ENCODE peak calls at places on chromosome 12, in five cellular contexts. P, T, N, E and R are unnamed samples.

GRCh38 chr12:3040026-3040656 is 37.0 kb upstream of the TSPAN9 start:
- DNase-seq in P (no peak), T (peak), N (no peak), E (no peak), R (no peak)

GRCh38 chr12:125406131-125406530 is 340.9 kb downstream of the AACS start:
- DNase-seq in P (no peak), T (no peak), N (no peak), E (no peak), R (no peak)

GRCh38 chr12:132176358-132176919 is 32.2 kb downstream of the NOC4L start:
- DNase-seq in P (no peak), T (no peak), N (peak), E (no peak), R (no peak)

GRCh38 chr12:43914923-43915468 is 79.1 kb downstream of the TMEM117 start:
- DNase-seq in P (peak), T (no peak), N (no peak), E (no peak), R (no peak)

GRCh38 chr12:2537868-2538541 is 256.8 kb upstream of the FKBP4 start:
- DNase-seq in P (no peak), T (no peak), N (no peak), E (no peak), R (no peak)

GRCh38 chr12:120012067-120012621 is 23.1 kb downstream of the BICDL1 start:
- DNase-seq in P (no peak), T (no peak), N (no peak), E (peak), R (peak)

GRCh38 chr12:1130164-1130563 is 139.1 kb downstream of the ERC1 start:
- DNase-seq in P (peak), T (no peak), N (no peak), E (no peak), R (no peak)

GRCh38 chr12:47488888-47489287 is 216.9 kb downstream of the RPAP3 start:
- DNase-seq in P (no peak), T (no peak), N (no peak), E (no peak), R (peak)

GRCh38 chr12:1297206-1297605 is 297.2 kb downstream of the FBXL14 start:
- DNase-seq in P (no peak), T (no peak), N (no peak), E (no peak), R (peak)

GRCh38 chr12:127280393-127281275 is 986.3 kb upstream of the TMEM132C start:
- DNase-seq in P (peak), T (peak), N (peak), E (peak), R (no peak)

GRCh38 chr12:52821826-52822660 is 8.1 kb upstream of the KRT4 start:
- DNase-seq in P (no peak), T (peak), N (no peak), E (no peak), R (no peak)

GRCh38 chr12:19222566-19222965 is 93.0 kb downstream of the PLEKHA5 start:
- DNase-seq in P (no peak), T (no peak), N (no peak), E (no peak), R (no peak)

GRCh38 chr12:132102297-132102696 is 41.8 kb downstream of the DDX51 start:
- DNase-seq in P (no peak), T (peak), N (no peak), E (no peak), R (no peak)

GRCh38 chr12:70106347-70106746 is 136.9 kb upstream of the CNOT2 start:
- DNase-seq in P (no peak), T (no peak), N (no peak), E (no peak), R (no peak)

GRCh38 chr12:130474599-130474998 is 136.9 kb downstream of the PIWIL1 start:
- DNase-seq in P (no peak), T (no peak), N (no peak), E (no peak), R (no peak)

DNA sequence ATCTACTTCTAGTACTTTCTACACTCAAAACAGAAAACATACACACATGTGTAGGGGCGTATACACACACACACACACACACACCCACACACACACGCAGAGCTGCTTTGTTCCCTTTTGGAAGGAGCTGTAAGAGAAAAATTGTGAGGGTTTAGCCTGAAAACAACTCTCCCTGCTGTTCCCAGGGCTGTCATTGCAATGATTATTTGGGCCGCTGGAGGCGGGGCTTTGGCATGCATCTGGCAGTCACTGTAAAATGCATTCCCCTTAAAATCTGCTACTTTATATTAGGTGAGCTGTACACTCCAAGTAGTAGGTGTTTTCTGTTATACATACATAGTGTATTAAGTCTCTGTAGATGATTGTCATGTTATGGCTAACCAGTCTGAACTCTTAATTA is 29.1 kb upstream of the SLC38A2 start:
- DNase-seq in P (no peak), T (peak), N (no peak), E (no peak), R (peak)
- H3K27ac ChIP-seq in P (no peak), T (peak), N (no peak), E (no peak), R (peak)

GRCh38 chr12:50985322-50985721 is 33.0 kb downstream of the HIGD1C start:
- DNase-seq in P (peak), T (no peak), N (no peak), E (no peak), R (peak)

GRCh38 chr12:50986961-50987737 is 34.8 kb downstream of the HIGD1C start:
- DNase-seq in P (peak), T (no peak), N (no peak), E (peak), R (peak)

GRCh38 chr12:50988051-50988450 is 35.7 kb downstream of the HIGD1C start:
- DNase-seq in P (no peak), T (no peak), N (no peak), E (no peak), R (peak)

GRCh38 chr12:50981319-50982239 is 29.2 kb downstream of the HIGD1C start:
- DNase-seq in P (peak), T (no peak), N (no peak), E (no peak), R (no peak)

DNA sequence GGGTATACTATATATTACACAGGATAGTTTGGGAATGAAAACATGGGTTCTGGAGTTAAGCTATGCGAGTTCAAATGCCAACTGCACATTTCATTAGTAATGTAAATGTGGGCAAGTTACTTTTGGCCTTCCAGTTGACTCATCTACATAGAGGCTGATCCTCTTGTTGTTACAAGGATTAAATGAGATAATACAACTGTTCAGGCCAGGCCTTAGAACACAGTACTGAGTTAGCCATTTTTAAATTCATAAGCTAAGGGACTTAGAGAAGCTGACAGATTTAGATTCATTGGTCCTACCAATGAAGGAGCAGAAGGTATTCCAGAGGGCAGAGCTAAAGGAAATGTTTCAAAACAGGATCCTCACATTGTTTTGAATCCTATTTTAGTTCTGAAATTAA is 32.6 kb downstream of the HIGD1C start:
- DNase-seq in P (no peak), T (no peak), N (no peak), E (no peak), R (peak)
- H3K27ac ChIP-seq in P (peak), T (peak), N (peak), E (no peak), R (peak)

DNA sequence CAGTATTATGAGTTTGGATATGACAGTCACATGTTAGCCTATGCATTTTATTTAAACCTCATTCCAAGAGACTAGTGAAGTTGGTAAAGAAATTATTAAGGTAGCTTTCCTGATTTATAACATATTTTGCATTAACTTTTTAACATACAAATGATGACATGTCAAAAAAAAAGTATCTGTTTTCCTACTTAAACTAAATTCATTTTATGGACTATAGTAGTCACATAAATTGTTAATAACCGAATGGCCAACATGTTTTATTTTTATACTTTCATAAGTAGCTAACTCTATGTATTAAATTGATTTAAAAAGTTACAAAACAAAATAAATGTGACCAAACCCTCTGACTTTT is 14.7 kb downstream of the TAOK3 start:
- DNase-seq in P (no peak), T (no peak), N (no peak), E (no peak), R (no peak)
- H3K27ac ChIP-seq in P (no peak), T (no peak), N (no peak), E (no peak), R (peak)

GRCh38 chr12:89098390-89099102 is 253.8 kb downstream of the DUSP6 start:
- DNase-seq in P (no peak), T (no peak), N (no peak), E (no peak), R (peak)
- H3K27ac ChIP-seq in P (no peak), T (no peak), N (no peak), E (no peak), R (no peak)

GRCh38 chr12:59252731-59253130 is 332.4 kb upstream of the LRIG3 start:
- DNase-seq in P (no peak), T (no peak), N (no peak), E (no peak), R (no peak)
- H3K27ac ChIP-seq in P (no peak), T (no peak), N (no peak), E (no peak), R (no peak)

DNA sequence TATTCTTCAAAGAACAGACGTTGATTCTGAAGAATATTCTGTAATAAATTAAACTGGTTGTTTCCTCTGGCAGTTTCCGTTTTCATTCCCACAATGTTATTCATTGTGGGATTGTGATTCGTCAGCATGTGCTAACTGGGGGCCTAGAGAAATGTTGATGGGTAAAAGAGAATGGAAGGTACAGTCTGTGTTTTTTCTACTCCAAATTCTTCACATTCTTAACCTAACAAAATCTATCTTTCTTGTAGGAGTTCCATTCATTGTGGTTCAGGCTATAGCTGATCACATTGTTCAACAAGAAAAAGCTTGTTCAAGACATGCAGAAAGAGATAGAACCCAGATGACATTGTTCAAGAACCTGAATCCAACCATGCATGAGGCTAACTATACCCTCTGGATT is 5.9 kb downstream of the CD163 start:
- DNase-seq in P (no peak), T (no peak), N (no peak), E (no peak), R (peak)
- H3K27ac ChIP-seq in P (no peak), T (no peak), N (no peak), E (no peak), R (no peak)

GRCh38 chr12:13359636-13360035 is 163.1 kb downstream of the EMP1 start:
- DNase-seq in P (no peak), T (no peak), N (no peak), E (no peak), R (no peak)
- H3K27ac ChIP-seq in P (no peak), T (no peak), N (no peak), E (no peak), R (no peak)